ENCODE peak calls at places on chromosome 11, in seven cellular contexts. B is tibial nerve, G is mesothelial cell of epicardium, W is RWPE1, J is PC-3, L is thoracic aorta, C is B cell. E is an unnamed sample.

GRCh38 chr11:130487390-130488186 is 39.1 kb downstream of the ADAMTS15 start:
- DNase-seq in B (no peak), G (no peak), W (no peak), J (no peak), L (no peak), C (no peak), E (no peak)

GRCh38 chr11:27313157-27313821 is 49.7 kb downstream of the CCDC34 start:
- DNase-seq in B (no peak), G (no peak), W (no peak), J (no peak), L (no peak), C (no peak), E (no peak)

GRCh38 chr11:76695767-76696166 is 25.2 kb upstream of the LRRC32 start:
- DNase-seq in B (no peak), G (no peak), W (no peak), J (no peak), L (no peak), C (no peak), E (no peak)

GRCh38 chr11:6401439-6401838 is 11.2 kb downstream of the SMPD1 start:
- DNase-seq in B (no peak), G (no peak), W (no peak), J (no peak), L (no peak), C (no peak), E (no peak)

GRCh38 chr11:119144825-119145476 is 3.9 kb upstream of the ABCG4 start:
- DNase-seq in B (peak), G (no peak), W (peak), J (peak), L (no peak), C (peak), E (no peak)

GRCh38 chr11:47437746-47438418 is 11.1 kb downstream of the RAPSN start:
- DNase-seq in B (no peak), G (no peak), W (no peak), J (no peak), L (no peak), C (no peak), E (no peak)

GRCh38 chr11:131278472-131278871 is 91.9 kb upstream of the NTM start:
- DNase-seq in B (no peak), G (no peak), W (no peak), J (no peak), L (no peak), C (no peak), E (no peak)

GRCh38 chr11:36362902-36363301 is 66.8 kb downstream of the PRR5L start:
- DNase-seq in B (no peak), G (no peak), W (no peak), J (no peak), L (no peak), C (no peak), E (no peak)

GRCh38 chr11:121930004-121930965 is 185.7 kb downstream of the BLID start:
- DNase-seq in B (no peak), G (no peak), W (no peak), J (no peak), L (no peak), C (no peak), E (no peak)

GRCh38 chr11:45647329-45647728 is 18.1 kb downstream of the CHST1 start:
- DNase-seq in B (no peak), G (no peak), W (no peak), J (no peak), L (no peak), C (no peak), E (no peak)

GRCh38 chr11:39741066-39741465 is 1718.4 kb downstream of the LRRC4C start:
- DNase-seq in B (no peak), G (no peak), W (peak), J (peak), L (no peak), C (no peak), E (no peak)

GRCh38 chr11:120130991-120131760 is 6.7 kb downstream of the TRIM29 start:
- DNase-seq in B (peak), G (peak), W (no peak), J (no peak), L (no peak), C (no peak), E (no peak)

GRCh38 chr11:93238956-93239355 is 41.2 kb upstream of the SLC36A4 start:
- DNase-seq in B (no peak), G (no peak), W (no peak), J (no peak), L (no peak), C (no peak), E (no peak)

GRCh38 chr11:445765-446588 is 4.1 kb upstream of the PTDSS2 start:
- DNase-seq in B (no peak), G (no peak), W (no peak), J (no peak), L (no peak), C (no peak), E (no peak)

GRCh38 chr11:125314264-125315087 is 149.9 kb downstream of the PKNOX2 start:
- DNase-seq in B (no peak), G (no peak), W (no peak), J (no peak), L (no peak), C (no peak), E (no peak)

GRCh38 chr11:93686812-93687211 is 25.3 kb downstream of the CEP295 start:
- DNase-seq in B (no peak), G (no peak), W (no peak), J (no peak), L (no peak), C (no peak), E (no peak)

GRCh38 chr11:106238704-106239360 is 161.4 kb downstream of the AASDHPPT start:
- DNase-seq in B (no peak), G (no peak), W (no peak), J (no peak), L (no peak), C (no peak), E (no peak)

GRCh38 chr11:4683020-4683419 is 14.6 kb downstream of the OR51E2 start:
- DNase-seq in B (no peak), G (no peak), W (peak), J (no peak), L (no peak), C (no peak), E (no peak)

GRCh38 chr11:9219115-9219514 is 46.0 kb downstream of the DENND5A start:
- DNase-seq in B (no peak), G (no peak), W (no peak), J (no peak), L (no peak), C (no peak), E (no peak)

GRCh38 chr11:5367461-5368074 is 16.0 kb upstream of the OR51M1 start:
- DNase-seq in B (no peak), G (no peak), W (no peak), J (no peak), L (no peak), C (no peak), E (no peak)

GRCh38 chr11:18704698-18705097 is 6.1 kb downstream of the TMEM86A start:
- DNase-seq in B (no peak), G (no peak), W (no peak), J (no peak), L (no peak), C (no peak), E (no peak)

GRCh38 chr11:117582491-117582890 is 214.5 kb downstream of the DSCAML1 start:
- DNase-seq in B (no peak), G (no peak), W (no peak), J (no peak), L (no peak), C (no peak), E (no peak)

GRCh38 chr11:35276396-35276795 is 137.4 kb downstream of the CD44 start:
- DNase-seq in B (no peak), G (no peak), W (peak), J (peak), L (no peak), C (no peak), E (no peak)

GRCh38 chr11:117969160-117969991 is 16.8 kb upstream of the IL10RA start:
- DNase-seq in B (no peak), G (no peak), W (no peak), J (no peak), L (no peak), C (no peak), E (no peak)

GRCh38 chr11:103257360-103257759 is 148.1 kb downstream of the DYNC2H1 start:
- DNase-seq in B (no peak), G (no peak), W (peak), J (peak), L (no peak), C (no peak), E (no peak)
- TF ChIP-seq CTCF in B (no peak), G (no peak), W (peak), J (peak), L (no peak), C (no peak), E (peak)

DNA sequence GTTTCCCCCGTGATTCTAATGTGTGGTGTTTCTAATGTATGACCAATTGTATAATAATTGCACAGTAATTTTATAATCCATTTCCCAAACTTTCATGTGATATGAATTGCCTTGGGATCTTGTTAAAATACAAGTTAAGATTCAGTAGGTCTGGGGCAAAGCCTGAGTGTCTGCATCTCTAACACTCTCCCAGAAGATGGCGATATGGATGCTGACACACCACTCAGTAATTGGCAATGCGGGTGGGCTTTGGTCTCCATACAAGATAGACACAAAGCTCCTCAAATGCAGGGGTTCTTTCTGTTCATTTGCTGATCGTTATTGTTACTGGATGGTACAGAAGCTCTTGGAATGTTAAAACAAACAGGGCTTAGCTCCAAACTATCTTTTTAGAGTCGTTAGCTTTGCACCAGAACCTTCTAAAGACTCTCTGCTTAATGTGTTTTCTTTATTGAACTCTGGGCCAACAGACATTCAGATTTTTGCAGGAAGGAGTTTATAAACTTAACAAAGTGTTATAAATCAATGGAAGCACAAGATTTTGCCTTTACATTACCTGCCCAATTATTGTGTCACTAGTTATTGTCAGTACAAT is 45.4 kb upstream of the ANO3 start:
- DNase-seq in B (no peak), G (no peak), W (peak), J (peak), L (no peak), C (no peak), E (no peak)
- TF ChIP-seq CTCF in B (peak), G (no peak), W (peak), J (peak), L (no peak), C (peak), E (peak)

GRCh38 chr11:82676483-82677094 is 57.1 kb downstream of the FAM181B start:
- DNase-seq in B (no peak), G (no peak), W (peak), J (peak), L (no peak), C (no peak), E (no peak)
- TF ChIP-seq CTCF in B (peak), G (peak), W (peak), J (peak), L (no peak), C (peak), E (peak)

DNA sequence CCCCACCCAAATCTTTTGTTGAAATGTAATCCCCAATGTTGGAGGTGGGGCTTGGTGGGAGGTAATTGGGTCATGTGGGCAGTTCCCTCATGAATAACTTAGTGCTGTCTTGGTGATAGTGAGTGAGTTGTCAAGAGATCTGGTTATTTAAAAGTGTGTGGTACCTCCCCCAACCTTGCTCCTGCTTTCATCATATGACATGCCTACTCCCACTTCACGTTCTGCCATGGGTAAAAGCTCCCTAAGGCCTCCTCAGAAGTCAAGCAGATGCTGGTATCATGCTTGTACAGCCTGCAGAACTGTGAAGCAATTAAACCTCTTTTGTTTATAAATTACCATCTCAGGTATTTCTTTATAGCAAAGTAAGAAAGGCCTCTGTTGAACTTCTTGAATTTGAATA is 30.6 kb downstream of the AAMDC start:
- DNase-seq in B (no peak), G (no peak), W (no peak), J (no peak), L (no peak), C (no peak), E (no peak)
- TF ChIP-seq CTCF in B (no peak), G (no peak), W (no peak), J (no peak), L (no peak), C (no peak), E (no peak)

GRCh38 chr11:71117311-71117710 is 135.1 kb downstream of the SHANK2 start:
- DNase-seq in B (no peak), G (no peak), W (no peak), J (peak), L (no peak), C (no peak), E (no peak)

GRCh38 chr11:71118671-71119250 is 133.6 kb downstream of the SHANK2 start:
- DNase-seq in B (no peak), G (no peak), W (no peak), J (no peak), L (no peak), C (no peak), E (no peak)

GRCh38 chr11:71124127-71124526 is 128.2 kb downstream of the SHANK2 start:
- DNase-seq in B (no peak), G (no peak), W (no peak), J (no peak), L (no peak), C (no peak), E (no peak)

GRCh38 chr11:71119656-71120269 is 132.6 kb downstream of the SHANK2 start:
- DNase-seq in B (no peak), G (no peak), W (no peak), J (no peak), L (no peak), C (no peak), E (no peak)

GRCh38 chr11:71120346-71120963 is 131.9 kb downstream of the SHANK2 start:
- DNase-seq in B (no peak), G (no peak), W (peak), J (peak), L (no peak), C (no peak), E (no peak)
- TF ChIP-seq CTCF in B (no peak), G (peak), W (peak), J (peak), L (no peak), C (no peak), E (peak)

GRCh38 chr11:94746721-94747120 is 21.4 kb upstream of the AMOTL1 start:
- DNase-seq in B (no peak), G (no peak), W (no peak), J (peak), L (no peak), C (no peak), E (no peak)
- TF ChIP-seq CTCF in B (no peak), G (no peak), W (no peak), J (no peak), L (no peak), C (no peak), E (no peak)

GRCh38 chr11:73227571-73228211 is 9.6 kb downstream of the P2RY2 start:
- DNase-seq in B (no peak), G (peak), W (peak), J (peak), L (no peak), C (no peak), E (no peak)
- TF ChIP-seq CTCF in B (no peak), G (peak), W (no peak), J (peak), L (no peak), C (no peak), E (no peak)

GRCh38 chr11:72812968-72813739 is 1.1 kb upstream of the ATG16L2 start:
- DNase-seq in B (no peak), G (no peak), W (peak), J (peak), L (no peak), C (peak), E (no peak)

GRCh38 chr11:72813740-72814138 is 472 bp upstream of the ATG16L2 start:
- DNase-seq in B (peak), G (no peak), W (peak), J (peak), L (no peak), C (no peak), E (no peak)

GRCh38 chr11:72814831-72815618 is 814 bp downstream of the ATG16L2 start:
- DNase-seq in B (no peak), G (no peak), W (no peak), J (peak), L (no peak), C (no peak), E (peak)

GRCh38 chr11:72812604-72812967 is 1.6 kb upstream of the ATG16L2 start:
- DNase-seq in B (no peak), G (no peak), W (peak), J (peak), L (no peak), C (no peak), E (no peak)

DNA sequence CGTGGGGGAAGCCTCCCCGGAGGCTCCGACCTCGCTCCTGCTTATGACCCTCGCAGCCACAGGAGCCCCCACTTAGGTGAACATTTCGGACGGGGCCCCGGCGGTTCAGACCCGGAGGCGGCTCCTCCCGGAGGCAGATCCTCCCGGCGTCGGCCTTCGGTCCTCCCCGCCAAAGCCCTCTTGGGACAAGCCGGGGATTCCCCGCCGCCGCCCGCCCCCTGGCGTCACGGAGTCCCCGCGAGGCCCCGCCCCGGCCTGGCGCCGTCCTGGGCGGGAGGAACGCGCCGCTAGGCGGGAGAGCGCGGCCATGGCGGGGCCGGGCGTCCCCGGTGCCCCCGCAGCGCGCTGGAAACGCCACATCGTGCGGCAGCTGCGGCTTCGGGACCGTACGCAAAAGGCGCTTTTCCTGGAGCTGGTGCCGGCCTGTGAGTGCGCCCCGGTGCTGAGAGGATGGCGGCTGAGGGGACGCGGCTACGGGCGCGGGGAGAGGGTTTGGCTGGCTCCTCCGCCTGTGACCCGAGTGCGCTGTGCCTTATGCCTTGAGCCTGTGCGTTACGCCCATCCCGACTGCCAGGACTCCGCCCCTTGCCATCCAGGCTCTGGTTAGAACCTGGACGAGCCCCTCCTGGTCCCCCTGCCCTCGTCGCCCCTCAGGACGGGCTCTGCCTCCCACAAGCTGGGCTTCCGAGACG is at the start of gene ATG16L2:
- DNase-seq in B (peak), G (peak), W (peak), J (peak), L (no peak), C (peak), E (peak)
- TF ChIP-seq CTCF in B (peak), G (no peak), W (no peak), J (no peak), L (peak), C (peak), E (peak)

GRCh38 chr11:32115406-32115805 is 24.5 kb downstream of the RCN1 start:
- DNase-seq in B (no peak), G (no peak), W (no peak), J (no peak), L (no peak), C (no peak), E (no peak)
- TF ChIP-seq CTCF in B (no peak), G (no peak), W (no peak), J (no peak), L (no peak), C (no peak), E (no peak)

GRCh38 chr11:8186429-8186828 is 17.6 kb upstream of the RIC3 start:
- DNase-seq in B (no peak), G (no peak), W (no peak), J (no peak), L (no peak), C (no peak), E (no peak)

GRCh38 chr11:8178297-8178696 is 9.5 kb upstream of the RIC3 start:
- DNase-seq in B (no peak), G (no peak), W (no peak), J (no peak), L (no peak), C (no peak), E (no peak)

GRCh38 chr11:8183136-8183535 is 14.3 kb upstream of the RIC3 start:
- DNase-seq in B (no peak), G (no peak), W (no peak), J (no peak), L (no peak), C (no peak), E (no peak)

GRCh38 chr11:8180469-8180868 is 11.6 kb upstream of the RIC3 start:
- DNase-seq in B (no peak), G (no peak), W (no peak), J (no peak), L (no peak), C (no peak), E (no peak)
- TF ChIP-seq CTCF in B (no peak), G (no peak), W (no peak), J (no peak), L (no peak), C (no peak), E (no peak)

E was measured in type B pancreatic cell.